ENCODE peak calls at places on chromosomes 4 and X, in eight cellular contexts. K, F, T, N, H, A, R and V are unnamed samples.

GRCh38 chr4:67151376-67152343 is 393.6 kb downstream of the CENPC start:
- DNase-seq in K (peak; percentile 20), H (peak; percentile 6), T (no peak), R (peak; percentile 36), F (no peak), N (no peak), A (no peak), V (no peak)

GRCh38 chr4:87919951-87920350 is 55.6 kb upstream of the SPP1 start:
- DNase-seq in T (no peak), K (no peak), F (no peak), A (no peak), R (no peak), N (no peak), H (peak; percentile 47), V (no peak)

GRCh38 chrX:16060252-16060651 is 63.1 kb upstream of the GRPR start:
- DNase-seq in R (no peak), A (no peak), K (no peak), N (no peak), H (no peak), F (no peak), T (no peak), V (no peak)

GRCh38 chrX:14913241-14913640 is 40.0 kb downstream of the MOSPD2 start:
- DNase-seq in H (no peak), A (no peak), K (no peak), F (no peak), N (no peak), T (no peak), R (no peak), V (no peak)

GRCh38 chr4:24476209-24476781 is 108.1 kb downstream of the DHX15 start:
- DNase-seq in N (no peak), A (no peak), R (no peak), H (peak; percentile 27), K (no peak), T (no peak), F (no peak), V (peak; percentile 18)

GRCh38 chrX:74458738-74459137 is 37.4 kb downstream of the SLC16A2 start:
- DNase-seq in A (no peak), T (no peak), F (no peak), R (no peak), N (no peak), K (no peak), H (peak; percentile 9), V (no peak)

GRCh38 chr4:123785515-123785914 is 388.9 kb downstream of the SPRY1 start:
- DNase-seq in H (no peak), K (peak; percentile 13), A (no peak), T (no peak), N (no peak), F (no peak), R (no peak), V (no peak)

GRCh38 chr4:106021737-106022410 is 126.6 kb downstream of the NPNT start:
- DNase-seq in F (no peak), R (no peak), T (no peak), N (no peak), K (no peak), H (peak; percentile 9), A (no peak), V (no peak)

GRCh38 chrX:9148626-9149385 is 114.9 kb upstream of the FAM9B start:
- DNase-seq in A (no peak), T (no peak), H (no peak), K (no peak), F (no peak), R (no peak), N (no peak), V (no peak)

GRCh38 chrX:111652719-111653118 is 28.3 kb upstream of the ALG13 start:
- DNase-seq in H (peak; percentile 20), A (no peak), K (no peak), F (no peak), N (no peak), R (no peak), T (no peak), V (peak; percentile 9)

GRCh38 chr4:24646777-24647460 is 62.6 kb upstream of the DHX15 start:
- DNase-seq in T (no peak), K (no peak), F (no peak), R (no peak), A (no peak), N (no peak), H (no peak), V (no peak)

GRCh38 chr4:8180310-8181093 is 18.6 kb upstream of the SH3TC1 start:
- DNase-seq in N (no peak), T (no peak), H (no peak), R (no peak), A (no peak), K (no peak), F (no peak), V (no peak)

GRCh38 chr4:98653006-98653405 is 5.4 kb downstream of the TSPAN5 start:
- DNase-seq in H (no peak), A (no peak), R (no peak), T (no peak), N (no peak), F (no peak), K (no peak), V (no peak)

GRCh38 chrX:46549914-46550313 is 4.7 kb upstream of the ZNF674 start:
- DNase-seq in T (no peak), N (no peak), R (no peak), F (no peak), K (no peak), H (no peak), A (no peak), V (no peak)

GRCh38 chrX:46543441-46543840 is 1.8 kb downstream of the ZNF674 start:
- DNase-seq in A (no peak), K (no peak), F (no peak), T (no peak), N (no peak), R (no peak), H (peak; percentile 18), V (peak; percentile 1)

GRCh38 chrX:46547857-46548256 is 2.6 kb upstream of the ZNF674 start:
- DNase-seq in N (no peak), A (peak; percentile 28), R (no peak), T (no peak), K (no peak), H (no peak), F (no peak), V (no peak)

DNA sequence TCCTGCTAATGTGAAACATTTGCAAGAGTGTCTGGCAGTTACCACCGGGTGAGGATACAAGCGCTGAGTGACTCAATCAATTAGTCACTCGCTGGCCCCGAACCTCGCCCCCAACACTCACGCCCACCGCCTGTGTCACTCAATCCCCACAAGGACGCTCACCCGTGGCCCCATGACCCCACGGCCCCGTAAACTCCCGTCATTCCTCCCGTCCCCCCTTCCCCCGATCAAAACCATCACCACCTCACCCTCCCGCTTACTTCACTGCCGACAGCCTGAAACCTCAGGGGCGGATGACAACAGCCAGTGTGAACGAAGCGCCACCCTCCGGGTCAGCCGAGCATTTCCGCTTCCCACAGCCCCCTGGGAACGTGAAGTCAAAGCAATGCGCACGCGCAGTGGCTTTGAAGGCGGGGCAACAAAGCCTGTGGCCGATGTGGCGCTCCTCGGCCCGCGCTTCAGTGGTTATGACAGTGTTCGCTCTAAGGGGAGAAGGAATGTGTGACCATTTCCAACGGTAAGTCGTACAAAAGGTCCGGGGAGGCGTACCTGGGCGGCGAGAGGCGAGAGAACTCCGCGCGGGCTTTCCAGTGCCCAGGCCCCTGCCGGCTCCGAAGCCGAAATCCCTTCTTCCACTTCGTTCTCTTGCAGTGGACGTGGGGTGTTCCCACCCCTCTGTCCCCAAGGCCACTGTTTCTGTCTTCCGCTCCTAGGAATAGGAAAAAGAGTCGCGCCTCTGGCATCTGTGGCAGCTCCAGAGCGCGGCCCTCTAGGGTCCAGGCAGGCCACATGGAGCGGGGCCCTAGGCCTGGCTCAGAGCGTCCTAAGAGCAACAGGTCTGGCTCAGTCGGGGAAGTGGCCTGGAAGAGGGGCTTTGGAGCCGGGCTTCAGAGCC is at the start of gene ZNF674:
- DNase-seq in F (peak; percentile 87), N (peak; percentile 75), H (peak; percentile 92), R (peak; percentile 93), K (peak; percentile 91), A (peak; percentile 84), T (peak; percentile 32), V (peak; percentile 93)
- TF ChIP-seq POLR2A in F (peak; percentile 56), N (peak; percentile 89), H (peak; percentile 83), R (peak; percentile 59), K (peak; percentile 73), A (peak; percentile 46), T (peak; percentile 25), V (peak; percentile 87)

DNA sequence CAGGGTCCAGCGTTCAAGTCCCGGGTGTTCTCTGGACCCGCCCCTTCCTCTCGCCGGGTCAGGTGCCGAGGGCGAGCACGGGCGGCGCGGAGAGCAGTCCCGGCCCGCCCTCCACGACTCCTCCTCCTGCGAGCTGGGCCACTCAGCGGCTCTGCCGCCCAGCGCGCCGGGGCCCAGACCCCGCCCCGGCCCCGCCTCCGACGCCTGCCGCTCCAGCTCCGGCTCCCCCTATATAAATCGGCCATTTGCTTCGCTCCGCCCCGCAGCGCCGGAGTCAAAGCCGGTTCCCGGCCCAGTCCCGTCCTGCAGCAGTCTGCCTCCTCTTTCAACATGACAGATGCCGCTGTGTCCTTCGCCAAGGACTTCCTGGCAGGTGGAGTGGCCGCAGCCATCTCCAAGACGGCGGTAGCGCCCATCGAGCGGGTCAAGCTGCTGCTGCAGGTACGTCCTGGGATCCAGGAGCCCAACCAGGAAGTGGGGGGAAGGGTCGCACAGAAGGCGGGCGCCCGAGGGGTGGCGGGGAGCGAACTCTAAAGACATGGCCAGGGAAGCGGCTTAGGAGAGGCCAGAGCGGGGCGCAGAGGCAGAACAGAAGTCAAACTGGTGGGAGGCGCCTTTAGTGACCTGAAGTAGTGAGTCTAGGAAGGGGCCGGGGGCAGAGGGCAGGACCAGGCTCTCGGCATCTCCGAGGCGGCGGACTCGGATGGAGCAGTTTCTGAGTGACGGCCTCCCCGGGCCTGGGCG is at the start of gene SLC25A5:
- DNase-seq in T (peak; percentile 21), R (peak; percentile 90), H (peak; percentile 90), K (peak; percentile 80), F (peak; percentile 60), N (peak; percentile 49), A (no peak), V (peak; percentile 89)
- TF ChIP-seq POLR2A in T (peak; percentile 36), R (peak; percentile 88), H (peak; percentile 88), K (peak; percentile 81), F (peak; percentile 93), N (peak; percentile 94), A (peak; percentile 79), V (peak; percentile 86)

GRCh38 chrX:124378643-124379042 is 32.3 kb downstream of the SH2D1A start:
- DNase-seq in T (no peak), F (no peak), A (no peak), N (no peak), R (no peak), H (no peak), K (no peak), V (no peak)
- TF ChIP-seq POLR2A in T (no peak), F (no peak), A (no peak), N (no peak), R (no peak), H (no peak), K (no peak), V (no peak)

DNA sequence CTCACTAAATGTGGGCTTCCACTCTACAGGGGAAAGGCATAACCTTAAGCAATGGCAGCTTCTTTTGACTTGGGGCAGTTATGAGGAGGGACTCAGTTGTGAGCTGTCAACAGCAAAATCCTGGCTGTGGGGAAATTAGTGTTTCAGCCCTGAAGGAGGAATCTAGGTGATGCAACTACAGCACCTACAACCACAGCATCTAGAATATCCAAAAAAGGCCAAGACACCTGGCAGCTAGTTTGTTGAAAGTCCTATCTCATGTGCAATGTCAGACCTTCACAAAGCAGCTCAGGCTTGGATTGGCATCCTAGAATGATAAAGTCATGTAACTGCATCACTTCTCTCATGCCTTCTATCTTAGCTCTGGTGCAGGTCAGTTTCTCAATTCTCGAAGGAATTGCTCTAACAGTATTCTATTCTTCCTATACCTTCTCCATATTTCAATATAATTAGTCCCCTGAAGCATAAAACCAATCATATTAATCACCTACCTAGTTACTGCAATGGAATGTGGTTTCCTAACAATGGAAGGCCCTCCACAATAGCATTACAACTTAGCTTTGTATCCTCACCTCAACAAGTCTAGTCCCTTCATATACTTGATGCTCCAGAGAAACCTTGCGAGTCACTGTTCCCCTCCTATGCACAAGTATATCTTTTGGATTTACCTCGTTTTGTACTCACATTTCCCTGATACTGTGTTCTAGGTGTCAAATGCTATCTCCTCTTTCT is 5.5 kb upstream of the ANTXR2 start:
- DNase-seq in A (no peak), T (no peak), F (no peak), N (no peak), R (no peak), K (no peak), H (peak; percentile 33), V (no peak)
- TF ChIP-seq POLR2A in A (no peak), T (no peak), F (no peak), N (no peak), R (no peak), K (no peak), H (no peak), V (no peak)